ENCODE peak calls at places on chromosomes 12 and 14, in seven cellular contexts. One of them, this sample, is unnamed.
A peak's percentile ranks its signal among the peaks of the same experiment; 100 is the strongest.

GRCh38 chr12:57896139-57896436 is 45.3 kb upstream of the ATP23 start:
- DNase-seq in GM12878: no peak
- DNase-seq in GM12892: no peak
- DNase-seq in K562: no peak
- DNase-seq in HepG2: no peak
- DNase-seq in SK-N-SH: no peak
- DNase-seq in H1: no peak
- DNase-seq in this sample: no peak

GRCh38 chr12:53840316-53840715 is 88.5 kb upstream of the CISTR start:
- DNase-seq in GM12878: no peak
- DNase-seq in GM12892: no peak
- DNase-seq in K562: no peak
- DNase-seq in HepG2: no peak
- DNase-seq in SK-N-SH: no peak
- DNase-seq in H1: no peak
- DNase-seq in this sample: no peak

GRCh38 chr12:43551971-43552559 is at the start of gene ADAMTS20:
- DNase-seq in GM12878: no peak
- DNase-seq in GM12892: no peak
- DNase-seq in K562: peak; percentile 41
- DNase-seq in HepG2: no peak
- DNase-seq in SK-N-SH: peak; percentile 93
- DNase-seq in H1: peak; percentile 77
- DNase-seq in this sample: no peak

GRCh38 chr14:98826618-98827017 is 445.4 kb downstream of the BCL11B start:
- DNase-seq in GM12878: no peak
- DNase-seq in GM12892: no peak
- DNase-seq in K562: no peak
- DNase-seq in HepG2: no peak
- DNase-seq in SK-N-SH: no peak
- DNase-seq in H1: no peak
- DNase-seq in this sample: no peak

GRCh38 chr14:35333347-35333730 is 41.2 kb downstream of the PSMA6 start:
- DNase-seq in GM12878: no peak
- DNase-seq in GM12892: no peak
- DNase-seq in K562: no peak
- DNase-seq in HepG2: no peak
- DNase-seq in SK-N-SH: peak; percentile 18
- DNase-seq in H1: no peak
- DNase-seq in this sample: no peak

GRCh38 chr12:2879853-2880252 is 2.8 kb downstream of the RHNO1 start:
- DNase-seq in GM12878: no peak
- DNase-seq in GM12892: no peak
- DNase-seq in K562: no peak
- DNase-seq in HepG2: no peak
- DNase-seq in SK-N-SH: no peak
- DNase-seq in H1: no peak
- DNase-seq in this sample: no peak

GRCh38 chr14:68968051-68968450 is 11.1 kb downstream of the ACTN1 start:
- DNase-seq in GM12878: no peak
- DNase-seq in GM12892: no peak
- DNase-seq in K562: no peak
- DNase-seq in HepG2: no peak
- DNase-seq in SK-N-SH: no peak
- DNase-seq in H1: no peak
- DNase-seq in this sample: no peak

GRCh38 chr14:90778468-90779255 is 37.6 kb downstream of the TTC7B start:
- DNase-seq in GM12878: no peak
- DNase-seq in GM12892: no peak
- DNase-seq in K562: no peak
- DNase-seq in HepG2: no peak
- DNase-seq in SK-N-SH: no peak
- DNase-seq in H1: no peak
- DNase-seq in this sample: no peak

GRCh38 chr12:1879633-1880032 is 38.8 kb downstream of the CACNA2D4 start:
- DNase-seq in GM12878: no peak
- DNase-seq in GM12892: no peak
- DNase-seq in K562: no peak
- DNase-seq in HepG2: no peak
- DNase-seq in SK-N-SH: peak; percentile 1
- DNase-seq in H1: no peak
- DNase-seq in this sample: no peak

GRCh38 chr12:89801284-89801683 is 92.6 kb upstream of the ATP2B1 start:
- DNase-seq in GM12878: no peak
- DNase-seq in GM12892: no peak
- DNase-seq in K562: no peak
- DNase-seq in HepG2: no peak
- DNase-seq in SK-N-SH: no peak
- DNase-seq in H1: no peak
- DNase-seq in this sample: no peak

GRCh38 chr12:114682920-114683708 is 861 bp downstream of the TBX3 start:
- DNase-seq in GM12878: no peak
- DNase-seq in GM12892: no peak
- DNase-seq in K562: no peak
- DNase-seq in HepG2: no peak
- DNase-seq in SK-N-SH: no peak
- DNase-seq in H1: no peak
- DNase-seq in this sample: no peak

GRCh38 chr14:93269341-93270068 is 62.4 kb downstream of the UBR7 start:
- DNase-seq in GM12878: no peak
- DNase-seq in GM12892: no peak
- DNase-seq in K562: peak; percentile 9
- DNase-seq in HepG2: peak; percentile 24
- DNase-seq in SK-N-SH: no peak
- DNase-seq in H1: no peak
- DNase-seq in this sample: no peak

GRCh38 chr12:86226481-86226880 is 29.7 kb downstream of the MGAT4C start:
- DNase-seq in GM12878: no peak
- DNase-seq in GM12892: no peak
- DNase-seq in K562: no peak
- DNase-seq in HepG2: no peak
- DNase-seq in SK-N-SH: no peak
- DNase-seq in H1: no peak
- DNase-seq in this sample: no peak

GRCh38 chr12:56487448-56488040 is 417 bp downstream of the GLS2 start:
- DNase-seq in GM12878: no peak
- DNase-seq in GM12892: peak; percentile 22
- DNase-seq in K562: no peak
- DNase-seq in HepG2: peak; percentile 32
- DNase-seq in SK-N-SH: no peak
- DNase-seq in H1: no peak
- DNase-seq in this sample: peak; percentile 35

GRCh38 chr12:92021665-92022033 is 124.0 kb downstream of the BTG1 start:
- DNase-seq in GM12878: no peak
- DNase-seq in GM12892: no peak
- DNase-seq in K562: no peak
- DNase-seq in HepG2: no peak
- DNase-seq in SK-N-SH: peak; percentile 53
- DNase-seq in H1: peak; percentile 47
- DNase-seq in this sample: no peak

GRCh38 chr12:29771786-29772185 is 12.0 kb downstream of the TMTC1 start:
- DNase-seq in GM12878: no peak
- DNase-seq in GM12892: no peak
- DNase-seq in K562: no peak
- DNase-seq in HepG2: no peak
- DNase-seq in SK-N-SH: no peak
- DNase-seq in H1: no peak
- DNase-seq in this sample: no peak

GRCh38 chr12:101855364-101855884 is 22.0 kb upstream of the DRAM1 start:
- DNase-seq in GM12878: no peak
- DNase-seq in GM12892: no peak
- DNase-seq in K562: peak; percentile 76
- DNase-seq in HepG2: peak; percentile 25
- DNase-seq in SK-N-SH: no peak
- DNase-seq in H1: no peak
- DNase-seq in this sample: no peak

GRCh38 chr12:106903241-106903950 is 52.3 kb upstream of the TMEM263 start:
- DNase-seq in GM12878: no peak
- DNase-seq in GM12892: peak; percentile 60
- DNase-seq in K562: peak; percentile 94
- DNase-seq in HepG2: peak; percentile 33
- DNase-seq in SK-N-SH: peak; percentile 87
- DNase-seq in H1: peak; percentile 27
- DNase-seq in this sample: peak; percentile 48

GRCh38 chr12:111428728-111429175 is 23.0 kb downstream of the SH2B3 start:
- DNase-seq in GM12878: no peak
- DNase-seq in GM12892: no peak
- DNase-seq in K562: no peak
- DNase-seq in HepG2: no peak
- DNase-seq in SK-N-SH: no peak
- DNase-seq in H1: no peak
- DNase-seq in this sample: no peak

GRCh38 chr12:66279127-66279712 is 23.1 kb upstream of the HELB start:
- DNase-seq in GM12878: no peak
- DNase-seq in GM12892: no peak
- DNase-seq in K562: peak; percentile 15
- DNase-seq in HepG2: peak; percentile 27
- DNase-seq in SK-N-SH: peak; percentile 15
- DNase-seq in H1: no peak
- DNase-seq in this sample: no peak

GRCh38 chr14:80364274-80364673 is 153.0 kb upstream of the DIO2 start:
- DNase-seq in GM12878: no peak
- DNase-seq in GM12892: no peak
- DNase-seq in K562: no peak
- DNase-seq in HepG2: peak; percentile 3
- DNase-seq in SK-N-SH: peak; percentile 4
- DNase-seq in H1: no peak
- DNase-seq in this sample: no peak

GRCh38 chr12:73225371-73225937 is 953.3 kb downstream of the TRHDE start:
- DNase-seq in GM12878: no peak
- DNase-seq in GM12892: no peak
- DNase-seq in K562: no peak
- DNase-seq in HepG2: no peak
- DNase-seq in SK-N-SH: peak; percentile 2
- DNase-seq in H1: no peak
- DNase-seq in this sample: no peak

GRCh38 chr12:3420693-3421092 is 70.3 kb upstream of the PRMT8 start:
- DNase-seq in GM12878: no peak
- DNase-seq in GM12892: no peak
- DNase-seq in K562: no peak
- DNase-seq in HepG2: no peak
- DNase-seq in SK-N-SH: no peak
- DNase-seq in H1: no peak
- DNase-seq in this sample: no peak

GRCh38 chr14:105475269-105475915 is 771 bp downstream of the CRIP2 start:
- DNase-seq in GM12878: no peak
- DNase-seq in GM12892: no peak
- DNase-seq in K562: no peak
- DNase-seq in HepG2: no peak
- DNase-seq in SK-N-SH: no peak
- DNase-seq in H1: no peak
- DNase-seq in this sample: no peak

GRCh38 chr12:117100851-117101673 is 1.8 kb upstream of the TESC start:
- DNase-seq in GM12878: no peak
- DNase-seq in GM12892: no peak
- DNase-seq in K562: no peak
- DNase-seq in HepG2: no peak
- DNase-seq in SK-N-SH: no peak
- DNase-seq in H1: no peak
- DNase-seq in this sample: no peak

GRCh38 chr12:129076466-129077325 is 223.4 kb downstream of the GLT1D1 start:
- DNase-seq in GM12878: no peak
- DNase-seq in GM12892: no peak
- DNase-seq in K562: no peak
- DNase-seq in HepG2: no peak
- DNase-seq in SK-N-SH: no peak
- DNase-seq in H1: no peak
- DNase-seq in this sample: no peak
- TF ChIP-seq TAF1 in GM12878: no peak
- TF ChIP-seq TAF1 in GM12892: no peak
- TF ChIP-seq TAF1 in K562: no peak
- TF ChIP-seq TAF1 in HepG2: no peak
- TF ChIP-seq TAF1 in SK-N-SH: no peak
- TF ChIP-seq TAF1 in H1: no peak
- TF ChIP-seq TAF1 in this sample: no peak

DNA sequence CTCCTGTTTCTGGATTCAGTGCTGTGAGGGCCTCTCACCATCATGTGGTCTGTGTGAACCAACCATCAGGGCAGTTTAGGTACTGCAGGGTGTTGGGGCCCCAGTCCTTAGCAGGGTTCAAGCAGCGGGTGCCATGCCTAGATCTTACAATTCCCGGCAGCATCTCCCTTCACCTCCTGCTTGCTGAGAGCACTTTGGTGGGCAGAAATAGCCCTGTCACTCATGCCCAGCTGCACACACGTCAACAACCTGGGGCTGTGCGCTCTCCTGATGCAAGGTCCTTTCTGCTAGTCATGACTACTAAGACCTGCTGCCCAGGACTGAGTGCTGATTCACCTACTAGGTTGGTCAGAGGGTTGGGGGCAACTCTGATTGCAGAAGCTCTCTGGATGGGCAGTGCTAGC is 72.1 kb downstream of the NINJ2 start:
- DNase-seq in GM12878: no peak
- DNase-seq in GM12892: no peak
- DNase-seq in K562: peak; percentile 52
- DNase-seq in HepG2: no peak
- DNase-seq in SK-N-SH: peak; percentile 63
- DNase-seq in H1: no peak
- DNase-seq in this sample: no peak
- TF ChIP-seq TAF1 in GM12878: no peak
- TF ChIP-seq TAF1 in GM12892: no peak
- TF ChIP-seq TAF1 in K562: no peak
- TF ChIP-seq TAF1 in HepG2: no peak
- TF ChIP-seq TAF1 in SK-N-SH: no peak
- TF ChIP-seq TAF1 in H1: no peak
- TF ChIP-seq TAF1 in this sample: no peak

GRCh38 chr12:46133751-46134150 is 135.1 kb downstream of the SLC38A1 start:
- DNase-seq in GM12878: no peak
- DNase-seq in GM12892: no peak
- DNase-seq in K562: no peak
- DNase-seq in HepG2: no peak
- DNase-seq in SK-N-SH: no peak
- DNase-seq in H1: no peak
- DNase-seq in this sample: no peak

GRCh38 chr12:46134205-46134811 is 134.5 kb downstream of the SLC38A1 start:
- DNase-seq in GM12878: no peak
- DNase-seq in GM12892: no peak
- DNase-seq in K562: no peak
- DNase-seq in HepG2: no peak
- DNase-seq in SK-N-SH: no peak
- DNase-seq in H1: no peak
- DNase-seq in this sample: no peak

GRCh38 chr12:46134852-46135251 is 134.0 kb downstream of the SLC38A1 start:
- DNase-seq in GM12878: no peak
- DNase-seq in GM12892: no peak
- DNase-seq in K562: no peak
- DNase-seq in HepG2: no peak
- DNase-seq in SK-N-SH: no peak
- DNase-seq in H1: no peak
- DNase-seq in this sample: no peak

GRCh38 chr12:46135750-46136149 is 133.1 kb downstream of the SLC38A1 start:
- DNase-seq in GM12878: no peak
- DNase-seq in GM12892: no peak
- DNase-seq in K562: no peak
- DNase-seq in HepG2: no peak
- DNase-seq in SK-N-SH: no peak
- DNase-seq in H1: no peak
- DNase-seq in this sample: no peak

GRCh38 chr12:46136239-46136638 is 132.6 kb downstream of the SLC38A1 start:
- DNase-seq in GM12878: no peak
- DNase-seq in GM12892: no peak
- DNase-seq in K562: no peak
- DNase-seq in HepG2: no peak
- DNase-seq in SK-N-SH: no peak
- DNase-seq in H1: no peak
- DNase-seq in this sample: no peak
- TF ChIP-seq TAF1 in GM12878: no peak
- TF ChIP-seq TAF1 in GM12892: no peak
- TF ChIP-seq TAF1 in K562: no peak
- TF ChIP-seq TAF1 in HepG2: no peak
- TF ChIP-seq TAF1 in SK-N-SH: no peak
- TF ChIP-seq TAF1 in H1: no peak
- TF ChIP-seq TAF1 in this sample: no peak

GRCh38 chr12:64221656-64222010 is 463 bp downstream of the KICS2 start:
- DNase-seq in GM12878: peak; percentile 9
- DNase-seq in GM12892: no peak
- DNase-seq in K562: peak; percentile 73
- DNase-seq in HepG2: peak; percentile 82
- DNase-seq in SK-N-SH: peak; percentile 80
- DNase-seq in H1: peak; percentile 38
- DNase-seq in this sample: no peak
- TF ChIP-seq TAF1 in GM12878: no peak
- TF ChIP-seq TAF1 in GM12892: no peak
- TF ChIP-seq TAF1 in K562: no peak
- TF ChIP-seq TAF1 in HepG2: no peak
- TF ChIP-seq TAF1 in SK-N-SH: no peak
- TF ChIP-seq TAF1 in H1: no peak
- TF ChIP-seq TAF1 in this sample: no peak

This sample was measured in GM12891.